ENCODE peak calls at places on chromosome 5, in four cellular contexts. T is DMS153, Q is osteocyte, N is adipocyte. X is an unnamed sample.

GRCh38 chr5:138649316-138649720 is 74.1 kb upstream of the HSPA9 start:
- DNase-seq in N (no peak), Q (no peak), T (no peak), X (no peak)

GRCh38 chr5:64612349-64612961 is 77.8 kb upstream of the SHISAL2B start:
- DNase-seq in N (peak; percentile 89), T (peak; percentile 15), Q (no peak), X (peak; percentile 85)

GRCh38 chr5:176319827-176320554 is 41.6 kb downstream of the KIAA1191 start:
- DNase-seq in N (peak; percentile 3), Q (no peak), T (no peak), X (peak; percentile 50)

GRCh38 chr5:173311818-173312585 is 16.2 kb downstream of the STC2 start:
- DNase-seq in T (no peak), N (no peak), Q (no peak), X (no peak)

GRCh38 chr5:1538276-1538675 is 14.5 kb upstream of the LPCAT1 start:
- DNase-seq in Q (peak; percentile 63), N (no peak), T (no peak), X (no peak)

GRCh38 chr5:32153723-32154122 is 20.4 kb downstream of the GOLPH3 start:
- DNase-seq in Q (no peak), T (no peak), N (no peak), X (peak; percentile 32)

GRCh38 chr5:102856374-102856748 is 101.3 kb downstream of the PAM start:
- DNase-seq in T (no peak), N (peak; percentile 88), Q (no peak), X (peak; percentile 55)

GRCh38 chr5:173964491-173964890 is 24.5 kb upstream of the C5orf47 start:
- DNase-seq in T (no peak), N (no peak), Q (no peak), X (no peak)

GRCh38 chr5:27708579-27708978 is 670.2 kb upstream of the CDH9 start:
- DNase-seq in T (no peak), Q (no peak), N (no peak), X (peak; percentile 30)

GRCh38 chr5:20680718-20681302 is 692.8 kb upstream of the CDH18 start:
- DNase-seq in T (no peak), N (no peak), Q (no peak), X (peak; percentile 2)

GRCh38 chr5:102975457-102976182 is 144.3 kb downstream of the GIN1 start:
- DNase-seq in Q (no peak), N (peak; percentile 76), T (no peak), X (peak; percentile 83)

GRCh38 chr5:30347858-30348257 is 845.6 kb upstream of the CDH6 start:
- DNase-seq in T (no peak), Q (no peak), N (no peak), X (no peak)

GRCh38 chr5:115435065-115435775 is 109.4 kb downstream of the FEM1C start:
- DNase-seq in T (no peak), Q (no peak), N (no peak), X (no peak)

GRCh38 chr5:95178046-95178651 is 106.7 kb downstream of the MCTP1 start:
- DNase-seq in N (peak; percentile 41), Q (peak; percentile 88), T (peak; percentile 3), X (peak; percentile 82)

GRCh38 chr5:80799041-80799440 is 144.3 kb upstream of the DHFR start:
- DNase-seq in Q (no peak), N (no peak), T (no peak), X (peak; percentile 1)

GRCh38 chr5:72517961-72518690 is 10.9 kb upstream of the ZNF366 start:
- DNase-seq in Q (no peak), N (no peak), T (no peak), X (peak; percentile 44)

GRCh38 chr5:139116256-139116655 is 81.9 kb downstream of the SIL1 start:
- DNase-seq in N (no peak), Q (no peak), T (no peak), X (no peak)

GRCh38 chr5:36904677-36905076 is 28.1 kb downstream of the NIPBL start:
- DNase-seq in N (no peak), Q (no peak), T (no peak), X (peak; percentile 15)

GRCh38 chr5:54313311-54314270 is 3.2 kb upstream of the ARL15 start:
- DNase-seq in N (no peak), Q (no peak), T (no peak), X (no peak)

GRCh38 chr5:176873541-176874172 is 25.5 kb downstream of the HK3 start:
- DNase-seq in Q (no peak), N (no peak), T (no peak), X (no peak)

GRCh38 chr5:36389245-36389644 is 87.5 kb upstream of the RANBP3L start:
- DNase-seq in Q (no peak), T (no peak), N (no peak), X (peak; percentile 74)

GRCh38 chr5:69331528-69332445 is 814 bp downstream of the CCDC125 start:
- DNase-seq in T (no peak), N (no peak), Q (peak; percentile 40), X (no peak)

GRCh38 chr5:150114773-150115408 is 28.5 kb upstream of the CSF1R start:
- DNase-seq in Q (peak; percentile 49), T (no peak), N (no peak), X (no peak)

GRCh38 chr5:124301850-124302249 is 444.6 kb downstream of the ZNF608 start:
- DNase-seq in N (peak; percentile 69), Q (no peak), T (no peak), X (peak; percentile 59)

GRCh38 chr5:149128023-149128875 is 13.0 kb upstream of the ABLIM3 start:
- DNase-seq in T (no peak), Q (no peak), N (peak; percentile 65), X (peak; percentile 66)

GRCh38 chr5:55096860-55097259 is 5.6 kb upstream of the GZMA start:
- DNase-seq in Q (no peak), T (peak; percentile 44), N (no peak), X (no peak)

GRCh38 chr5:120994112-120994511 is 530.0 kb downstream of the PRR16 start:
- DNase-seq in N (no peak), T (no peak), Q (no peak), X (no peak)

GRCh38 chr5:44708611-44709010 is 100.1 kb upstream of the MRPS30 start:
- DNase-seq in T (no peak), Q (no peak), N (no peak), X (no peak)

GRCh38 chr5:16430349-16431089 is 35.1 kb downstream of the ZNF622 start:
- DNase-seq in Q (no peak), T (no peak), N (no peak), X (no peak)

GRCh38 chr5:31657315-31657714 is 18.4 kb downstream of the PDZD2 start:
- DNase-seq in N (no peak), T (no peak), Q (no peak), X (no peak)

GRCh38 chr5:168159425-168159824 is 132.0 kb upstream of the WWC1 start:
- DNase-seq in N (no peak), T (peak; percentile 63), Q (no peak), X (no peak)

GRCh38 chr5:141878186-141878770 is at the start of gene PCDH1:
- DNase-seq in N (peak; percentile 72), Q (no peak), T (no peak), X (peak; percentile 36)

GRCh38 chr5:40446910-40447309 is 232.8 kb upstream of the PTGER4 start:
- DNase-seq in T (peak; percentile 46), Q (no peak), N (peak; percentile 58), X (peak; percentile 96)

GRCh38 chr5:86232246-86232645 is 385.5 kb upstream of the COX7C start:
- DNase-seq in T (no peak), N (no peak), Q (no peak), X (no peak)

GRCh38 chr5:38329132-38329715 is 70.9 kb downstream of the EGFLAM start:
- DNase-seq in T (no peak), Q (no peak), N (no peak), X (peak; percentile 28)

GRCh38 chr5:68122439-68122906 is 93.1 kb upstream of the PIK3R1 start:
- DNase-seq in T (no peak), Q (no peak), N (no peak), X (no peak)

GRCh38 chr5:113246371-113246870 is 188.4 kb downstream of the TSSK1B start:
- DNase-seq in N (peak; percentile 23), T (no peak), Q (no peak), X (peak; percentile 69)

X was measured in choroid plexus epithelial cell.